ENCODE peak calls at places on chromosomes 2 and 18, in four cellular contexts. One of them, this sample, is unnamed.

GRCh38 chr18:80168982-80169381 is 59.9 kb downstream of the ADNP2 start:
- DNase-seq in stimulated activated CD4-positive, alpha-beta T cell treated with anti-CD3 and anti-CD28 coated beads, Interleukin-15, amount 100 ng/mL, for 48 hours: no peak
- DNase-seq in activated CD4-positive, alpha-beta T cell treated with anti-CD3 and anti-CD28 coated beads, Interleukin-2, amount 50 U/mL, for 24 hours: no peak
- DNase-seq in memory B cell: no peak
- DNase-seq in this sample: no peak

GRCh38 chr2:197958592-197958991 is 154.2 kb downstream of the PLCL1 start:
- DNase-seq in stimulated activated CD4-positive, alpha-beta T cell treated with anti-CD3 and anti-CD28 coated beads, Interleukin-15, amount 100 ng/mL, for 48 hours: no peak
- DNase-seq in activated CD4-positive, alpha-beta T cell treated with anti-CD3 and anti-CD28 coated beads, Interleukin-2, amount 50 U/mL, for 24 hours: no peak
- DNase-seq in memory B cell: no peak
- DNase-seq in this sample: no peak

GRCh38 chr2:152861349-152861942 is 143.0 kb downstream of the ARL6IP6 start:
- DNase-seq in stimulated activated CD4-positive, alpha-beta T cell treated with anti-CD3 and anti-CD28 coated beads, Interleukin-15, amount 100 ng/mL, for 48 hours: peak; percentile 7
- DNase-seq in activated CD4-positive, alpha-beta T cell treated with anti-CD3 and anti-CD28 coated beads, Interleukin-2, amount 50 U/mL, for 24 hours: no peak
- DNase-seq in memory B cell: no peak
- DNase-seq in this sample: no peak

GRCh38 chr2:143229952-143230351 is 100.7 kb downstream of the ARHGAP15 start:
- DNase-seq in stimulated activated CD4-positive, alpha-beta T cell treated with anti-CD3 and anti-CD28 coated beads, Interleukin-15, amount 100 ng/mL, for 48 hours: no peak
- DNase-seq in activated CD4-positive, alpha-beta T cell treated with anti-CD3 and anti-CD28 coated beads, Interleukin-2, amount 50 U/mL, for 24 hours: no peak
- DNase-seq in memory B cell: no peak
- DNase-seq in this sample: no peak

GRCh38 chr18:51235011-51235789 is 37.7 kb upstream of the MEX3C start:
- DNase-seq in stimulated activated CD4-positive, alpha-beta T cell treated with anti-CD3 and anti-CD28 coated beads, Interleukin-15, amount 100 ng/mL, for 48 hours: peak; percentile 35
- DNase-seq in activated CD4-positive, alpha-beta T cell treated with anti-CD3 and anti-CD28 coated beads, Interleukin-2, amount 50 U/mL, for 24 hours: peak; percentile 33
- DNase-seq in memory B cell: no peak
- DNase-seq in this sample: no peak

GRCh38 chr2:2729246-2729645 is 398.2 kb upstream of the MYT1L start:
- DNase-seq in stimulated activated CD4-positive, alpha-beta T cell treated with anti-CD3 and anti-CD28 coated beads, Interleukin-15, amount 100 ng/mL, for 48 hours: no peak
- DNase-seq in activated CD4-positive, alpha-beta T cell treated with anti-CD3 and anti-CD28 coated beads, Interleukin-2, amount 50 U/mL, for 24 hours: no peak
- DNase-seq in memory B cell: no peak
- DNase-seq in this sample: no peak

GRCh38 chr18:9855686-9856085 is 30.1 kb upstream of the TXNDC2 start:
- DNase-seq in stimulated activated CD4-positive, alpha-beta T cell treated with anti-CD3 and anti-CD28 coated beads, Interleukin-15, amount 100 ng/mL, for 48 hours: no peak
- DNase-seq in activated CD4-positive, alpha-beta T cell treated with anti-CD3 and anti-CD28 coated beads, Interleukin-2, amount 50 U/mL, for 24 hours: no peak
- DNase-seq in memory B cell: no peak
- DNase-seq in this sample: no peak

GRCh38 chr2:206543073-206543472 is 99.2 kb upstream of the FAM237A start:
- DNase-seq in stimulated activated CD4-positive, alpha-beta T cell treated with anti-CD3 and anti-CD28 coated beads, Interleukin-15, amount 100 ng/mL, for 48 hours: no peak
- DNase-seq in activated CD4-positive, alpha-beta T cell treated with anti-CD3 and anti-CD28 coated beads, Interleukin-2, amount 50 U/mL, for 24 hours: no peak
- DNase-seq in memory B cell: no peak
- DNase-seq in this sample: no peak

GRCh38 chr18:27954226-27954625 is 222.7 kb downstream of the CDH2 start:
- DNase-seq in stimulated activated CD4-positive, alpha-beta T cell treated with anti-CD3 and anti-CD28 coated beads, Interleukin-15, amount 100 ng/mL, for 48 hours: no peak
- DNase-seq in activated CD4-positive, alpha-beta T cell treated with anti-CD3 and anti-CD28 coated beads, Interleukin-2, amount 50 U/mL, for 24 hours: no peak
- DNase-seq in memory B cell: no peak
- DNase-seq in this sample: no peak

GRCh38 chr2:149192425-149192824 is 138.0 kb upstream of the LYPD6 start:
- DNase-seq in stimulated activated CD4-positive, alpha-beta T cell treated with anti-CD3 and anti-CD28 coated beads, Interleukin-15, amount 100 ng/mL, for 48 hours: no peak
- DNase-seq in activated CD4-positive, alpha-beta T cell treated with anti-CD3 and anti-CD28 coated beads, Interleukin-2, amount 50 U/mL, for 24 hours: no peak
- DNase-seq in memory B cell: no peak
- DNase-seq in this sample: no peak

GRCh38 chr18:59617468-59617932 is 79.7 kb downstream of the CCBE1 start:
- DNase-seq in stimulated activated CD4-positive, alpha-beta T cell treated with anti-CD3 and anti-CD28 coated beads, Interleukin-15, amount 100 ng/mL, for 48 hours: no peak
- DNase-seq in activated CD4-positive, alpha-beta T cell treated with anti-CD3 and anti-CD28 coated beads, Interleukin-2, amount 50 U/mL, for 24 hours: no peak
- DNase-seq in memory B cell: no peak
- DNase-seq in this sample: no peak

This sample was measured in naive B cell.